ENCODE peak calls at places on chromosomes 3 and 15, in seven cellular contexts. O, M, L, H, F, Y and X are unnamed samples. For H3K4me1, the result is how much of the 10 kb centered on the place peaks cover.

GRCh38 chr3:50487181-50487580 is 16.3 kb downstream of the CACNA2D2 start:
- DNase-seq in M (peak), O (no peak), L (no peak), H (no peak), F (no peak), Y (no peak), X (no peak)

GRCh38 chr15:51087513-51087912 is 7.2 kb downstream of the TNFAIP8L3 start:
- DNase-seq in Y (no peak), L (no peak), O (no peak), M (no peak), F (no peak), H (no peak), X (no peak)

GRCh38 chr3:126851934-126852333 is 131.0 kb upstream of the PLXNA1 start:
- DNase-seq in M (peak), O (no peak), H (no peak), Y (no peak), F (no peak), L (no peak), X (no peak)

GRCh38 chr3:149813367-149814281 is 609 bp downstream of the RNF13 start:
- DNase-seq in F (peak), L (peak), M (peak), H (no peak), O (no peak), Y (peak), X (no peak)

GRCh38 chr3:86951343-86951742 is 39.6 kb downstream of the VGLL3 start:
- DNase-seq in L (no peak), O (no peak), H (no peak), M (no peak), F (peak), Y (peak), X (no peak)

GRCh38 chr3:158775001-158775400 is 26.9 kb upstream of the MFSD1 start:
- DNase-seq in H (no peak), O (no peak), M (no peak), Y (peak), L (no peak), F (no peak), X (no peak)

GRCh38 chr3:167657684-167658225 is 4.0 kb upstream of the WDR49 start:
- DNase-seq in F (no peak), M (peak), H (no peak), Y (no peak), L (no peak), O (no peak), X (no peak)

GRCh38 chr3:152105446-152105845 is 163.3 kb upstream of the MBNL1 start:
- DNase-seq in M (no peak), L (no peak), F (peak), Y (no peak), H (no peak), O (no peak), X (no peak)

GRCh38 chr3:129530331-129530761 is 1.9 kb downstream of the RHO start:
- DNase-seq in F (peak), H (no peak), L (no peak), M (peak), O (no peak), Y (peak), X (no peak)

GRCh38 chr3:104359546-104359945 is 1007.2 kb upstream of the ALCAM start:
- DNase-seq in M (no peak), F (peak), Y (peak), L (no peak), H (no peak), O (no peak), X (no peak)

GRCh38 chr15:78047631-78048409 is 29.7 kb downstream of the TBC1D2B start:
- DNase-seq in M (peak), Y (peak), L (peak), H (no peak), F (peak), O (no peak), X (no peak)

GRCh38 chr15:78050441-78050809 is 27.1 kb downstream of the TBC1D2B start:
- DNase-seq in Y (no peak), F (peak), O (no peak), M (no peak), L (no peak), H (no peak), X (no peak)

GRCh38 chr15:78046796-78047341 is 30.6 kb downstream of the TBC1D2B start:
- DNase-seq in F (no peak), M (peak), L (peak), H (no peak), Y (peak), O (no peak), X (no peak)

GRCh38 chr15:78049691-78050440 is 27.6 kb downstream of the TBC1D2B start:
- DNase-seq in M (no peak), Y (no peak), O (no peak), H (no peak), F (peak), L (no peak), X (no peak)

GRCh38 chr15:78048410-78048946 is 29.0 kb downstream of the TBC1D2B start:
- DNase-seq in F (no peak), O (no peak), Y (no peak), M (no peak), L (no peak), H (no peak), X (no peak)
- H3K4me1 ChIP-seq in F (under half), O (under half), Y (under half), M (under half), L (half or more), H (under half), X (half or more)

GRCh38 chr3:12961007-12961725 is 112.1 kb downstream of the IQSEC1 start:
- DNase-seq in H (no peak), M (no peak), Y (peak), F (no peak), L (no peak), O (no peak), X (no peak)
- H3K4me1 ChIP-seq in H (half or more), M (under half), Y (under half), F (under half), L (half or more), O (half or more), X (under half)

GRCh38 chr3:73510784-73511183 is 114.0 kb downstream of the PDZRN3 start:
- DNase-seq in F (no peak), H (no peak), M (no peak), L (no peak), O (no peak), Y (no peak), X (no peak)

GRCh38 chr3:73509812-73510211 is 114.9 kb downstream of the PDZRN3 start:
- DNase-seq in H (no peak), F (no peak), Y (peak), O (no peak), L (no peak), M (no peak), X (no peak)

GRCh38 chr3:73508330-73508954 is 116.3 kb downstream of the PDZRN3 start:
- DNase-seq in O (no peak), H (no peak), F (peak), Y (peak), M (peak), L (peak), X (peak)

GRCh38 chr3:73510298-73510697 is 114.4 kb downstream of the PDZRN3 start:
- DNase-seq in L (no peak), O (no peak), Y (no peak), H (no peak), F (no peak), M (no peak), X (no peak)

DNA sequence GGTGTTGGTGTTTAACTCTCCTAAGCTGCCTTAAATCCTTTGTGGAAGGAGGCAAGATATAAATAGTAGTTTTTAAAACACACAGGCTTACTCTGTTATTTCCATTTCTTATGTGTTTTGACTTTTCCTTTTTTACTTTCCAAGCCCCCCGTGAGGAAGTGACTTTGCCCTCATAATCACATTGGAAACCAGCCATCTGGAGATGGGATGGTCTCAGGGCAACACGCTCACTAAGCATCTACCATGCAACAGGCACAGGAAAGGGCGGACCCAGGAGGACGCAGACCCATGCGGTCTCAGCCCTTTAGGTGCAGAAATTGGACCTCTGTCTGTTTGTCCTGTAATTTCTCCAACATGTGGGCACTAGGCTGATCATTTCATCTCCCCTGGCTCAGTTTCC is 115.7 kb downstream of the PDZRN3 start:
- DNase-seq in L (no peak), H (no peak), Y (no peak), M (no peak), F (no peak), O (no peak), X (no peak)
- H3K4me1 ChIP-seq in L (under half), H (under half), Y (under half), M (under half), F (under half), O (half or more), X (under half)

GRCh38 chr3:64344721-64345207 is 119.5 kb upstream of the PRICKLE2 start:
- DNase-seq in H (no peak), O (no peak), M (peak), F (peak), Y (peak), L (no peak), X (no peak)

GRCh38 chr3:64345351-64345750 is 120.1 kb upstream of the PRICKLE2 start:
- DNase-seq in L (peak), Y (peak), O (no peak), H (no peak), M (no peak), F (peak), X (no peak)

GRCh38 chr3:64341355-64341754 is 116.1 kb upstream of the PRICKLE2 start:
- DNase-seq in Y (peak), O (peak), F (peak), L (no peak), M (peak), H (no peak), X (no peak)

GRCh38 chr3:64343692-64344440 is 118.6 kb upstream of the PRICKLE2 start:
- DNase-seq in H (no peak), F (peak), O (no peak), M (peak), Y (peak), L (no peak), X (no peak)

DNA sequence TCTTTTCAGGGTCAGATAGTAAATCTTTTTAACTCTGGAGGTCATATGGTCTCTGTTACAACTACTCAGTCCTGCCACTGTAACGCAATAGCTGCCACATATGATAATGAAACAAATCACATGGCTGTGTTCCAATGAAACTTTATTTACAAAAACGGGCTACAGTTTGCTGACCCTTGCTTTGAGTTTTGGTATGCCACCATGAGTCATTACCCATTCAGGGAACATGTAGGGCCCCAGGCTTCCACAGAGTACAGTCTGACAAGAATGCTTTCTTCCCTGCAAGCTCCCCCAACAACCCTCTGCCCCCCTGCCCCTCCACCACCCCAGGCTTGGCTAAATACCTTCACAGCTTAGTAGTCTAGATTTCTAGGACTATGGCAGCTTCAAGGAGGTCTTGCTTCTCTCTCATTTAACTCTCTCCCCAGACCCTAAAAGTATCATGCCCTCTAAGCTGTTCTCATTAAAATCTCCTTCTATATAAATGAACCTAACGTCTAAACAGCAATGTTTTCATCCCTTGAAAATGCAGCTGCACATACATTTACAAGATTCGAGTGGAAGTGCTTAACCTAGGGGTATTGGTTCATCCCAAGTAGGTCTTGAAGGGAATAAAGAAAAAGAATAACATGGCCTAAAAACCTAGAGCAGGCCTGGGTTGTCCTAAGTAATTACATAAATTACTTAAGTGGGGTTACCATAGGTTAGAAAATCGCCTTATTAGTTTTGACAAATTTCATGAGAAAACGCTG is 117.8 kb upstream of the PRICKLE2 start:
- DNase-seq in O (no peak), M (peak), L (no peak), H (no peak), Y (peak), F (peak), X (no peak)
- H3K4me1 ChIP-seq in O (under half), M (under half), L (under half), H (under half), Y (under half), F (half or more), X (under half)

DNA sequence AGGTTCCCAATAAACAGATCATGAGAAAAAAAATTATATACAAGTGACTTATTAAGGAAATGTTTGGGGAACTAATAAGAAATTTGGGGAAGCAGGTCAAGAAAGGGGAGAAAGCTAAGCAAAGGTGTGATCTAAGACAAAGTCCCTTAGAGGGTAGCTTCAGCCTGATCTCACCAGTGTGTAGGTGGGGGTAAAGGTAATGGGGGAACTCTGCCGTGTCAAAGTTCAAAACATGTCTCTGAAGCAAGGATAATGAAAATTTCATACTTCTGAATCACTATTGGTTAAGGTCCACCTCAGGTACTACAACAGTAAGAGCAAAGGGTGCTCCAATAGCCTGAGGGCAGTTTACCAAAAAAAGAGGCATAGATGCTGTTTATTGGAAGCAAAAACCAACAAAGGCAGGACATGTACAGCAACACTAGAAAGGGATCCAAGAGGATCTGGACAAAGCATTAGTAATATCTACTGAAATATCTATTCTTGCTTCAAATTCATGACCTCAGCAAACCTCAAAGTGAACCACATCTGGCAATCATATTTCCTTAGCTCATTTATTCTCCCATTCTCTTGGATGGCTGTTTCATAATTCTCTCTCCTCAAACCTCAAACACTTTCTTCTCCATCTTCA is 6.9 kb downstream of the ACAD11 start:
- DNase-seq in M (no peak), L (no peak), O (no peak), Y (no peak), F (peak), H (no peak), X (no peak)
- H3K4me1 ChIP-seq in M (under half), L (under half), O (under half), Y (under half), F (under half), H (under half), X (under half)

DNA sequence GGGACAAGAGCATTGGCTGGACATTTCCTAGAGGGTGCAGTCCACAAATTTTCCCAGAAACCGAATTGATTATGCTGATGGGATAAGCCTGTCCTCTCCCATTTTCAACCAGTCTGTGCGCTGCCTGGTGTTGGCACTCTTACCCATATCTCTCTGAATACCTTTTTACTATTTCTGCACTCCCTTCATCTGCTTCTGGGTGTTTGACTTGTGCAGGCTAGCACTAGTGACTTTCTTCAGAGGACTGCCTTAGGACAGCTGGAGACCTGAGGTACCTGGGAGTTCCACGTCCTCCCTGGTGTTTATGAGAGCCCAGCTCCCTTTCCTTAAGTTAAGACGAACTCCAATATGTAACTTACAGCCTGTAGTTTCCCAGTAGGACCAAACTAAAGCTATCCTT is 50.2 kb downstream of the RBMS3 start:
- DNase-seq in H (no peak), F (no peak), Y (no peak), L (no peak), M (no peak), O (no peak), X (no peak)
- H3K4me1 ChIP-seq in H (under half), F (under half), Y (under half), L (under half), M (under half), O (half or more), X (under half)

DNA sequence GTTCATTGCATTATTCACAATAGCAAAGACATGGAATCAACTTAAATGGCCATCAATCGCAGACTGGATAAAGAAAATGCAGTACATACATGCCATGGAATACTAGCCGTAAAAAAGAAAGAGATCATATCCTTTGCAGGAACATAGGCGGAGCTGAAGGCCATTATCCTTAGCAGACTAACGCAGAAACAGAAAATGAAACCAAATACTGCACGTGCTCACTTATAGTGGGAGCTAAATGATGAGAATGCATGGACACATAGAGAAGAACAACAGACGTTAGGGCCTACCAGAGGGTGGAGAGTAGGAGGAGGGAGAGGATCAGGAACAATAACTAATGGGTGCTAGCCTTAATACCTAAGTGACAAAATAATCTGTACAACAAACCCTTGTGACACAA is 57.9 kb downstream of the RASA2 start:
- DNase-seq in H (no peak), Y (peak), F (no peak), O (no peak), M (no peak), L (no peak), X (no peak)
- H3K4me1 ChIP-seq in H (under half), Y (under half), F (under half), O (under half), M (under half), L (under half), X (under half)

DNA sequence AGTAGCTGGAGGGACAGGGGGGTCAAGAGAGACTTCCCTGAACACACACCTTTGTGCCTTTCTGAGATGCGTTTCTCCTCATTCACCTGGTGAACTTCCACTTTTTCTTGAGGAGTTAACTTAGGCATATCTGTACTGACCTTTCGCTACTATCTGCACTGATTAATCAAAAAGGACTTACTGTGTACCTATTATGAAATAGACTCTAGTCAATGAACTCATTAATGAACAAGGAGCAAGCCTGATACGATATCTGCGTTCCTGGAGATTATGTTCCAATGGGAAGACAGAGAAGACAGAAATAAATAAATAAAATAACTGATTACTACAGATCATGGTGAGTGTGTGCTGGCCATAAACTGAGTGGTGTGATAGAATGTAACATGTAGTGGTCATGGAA is 157.2 kb upstream of the TBL1XR1 start:
- DNase-seq in F (no peak), L (no peak), M (no peak), O (no peak), H (no peak), Y (no peak), X (no peak)
- H3K4me1 ChIP-seq in F (under half), L (under half), M (under half), O (half or more), H (under half), Y (under half), X (under half)

GRCh38 chr15:82848201-82848993 is 39.0 kb downstream of the WHAMM start:
- DNase-seq in L (peak), Y (no peak), H (no peak), M (no peak), O (no peak), F (no peak), X (no peak)
- H3K4me1 ChIP-seq in L (under half), Y (under half), H (under half), M (under half), O (under half), F (under half), X (under half)

GRCh38 chr3:174639970-174640369 is 219.2 kb upstream of the NAALADL2 start:
- DNase-seq in M (no peak), H (no peak), O (no peak), F (no peak), L (no peak), Y (no peak), X (no peak)
- H3K4me1 ChIP-seq in M (under half), H (under half), O (under half), F (under half), L (under half), Y (under half), X (under half)